ENCODE peak calls at places on chromosomes 6 and 20, in four cellular contexts. One of them, this sample, is unnamed.

GRCh38 chr6:169689247-169689646 is 12.6 kb downstream of the WDR27 start:
- DNase-seq in heart right ventricle: no peak
- DNase-seq in GM13976: no peak
- DNase-seq in HT-29: no peak
- DNase-seq in this sample: no peak

GRCh38 chr6:1082040-1082935 is 229.6 kb upstream of the FOXQ1 start:
- DNase-seq in HT-29: peak; percentile 76
- DNase-seq in heart right ventricle: no peak
- DNase-seq in GM13976: no peak
- DNase-seq in this sample: no peak

GRCh38 chr6:167708501-167709094 is 118.1 kb upstream of the AFDN start:
- DNase-seq in heart right ventricle: no peak
- DNase-seq in HT-29: no peak
- DNase-seq in GM13976: no peak
- DNase-seq in this sample: no peak

GRCh38 chr6:137904822-137905617 is 38.0 kb downstream of the TNFAIP3 start:
- DNase-seq in heart right ventricle: peak; percentile 43
- DNase-seq in GM13976: peak; percentile 28
- DNase-seq in HT-29: peak; percentile 32
- DNase-seq in this sample: no peak

GRCh38 chr20:18524646-18525045 is 16.9 kb downstream of the SEC23B start:
- DNase-seq in heart right ventricle: no peak
- DNase-seq in GM13976: no peak
- DNase-seq in HT-29: no peak
- DNase-seq in this sample: no peak

GRCh38 chr20:58081842-58082241 is 146.6 kb downstream of the ANKRD60 start:
- DNase-seq in heart right ventricle: no peak
- DNase-seq in HT-29: peak; percentile 15
- DNase-seq in GM13976: no peak
- DNase-seq in this sample: no peak

GRCh38 chr6:158086054-158086705 is 81.9 kb downstream of the SERAC1 start:
- DNase-seq in GM13976: peak; percentile 59
- DNase-seq in heart right ventricle: no peak
- DNase-seq in HT-29: no peak
- DNase-seq in this sample: no peak

GRCh38 chr20:56400001-56400640 is 7.7 kb downstream of the CSTF1 start:
- DNase-seq in HT-29: peak; percentile 91
- DNase-seq in GM13976: peak; percentile 65
- DNase-seq in heart right ventricle: peak; percentile 71
- DNase-seq in this sample: no peak

GRCh38 chr6:121759370-121759769 is 323.9 kb downstream of the GJA1 start:
- DNase-seq in HT-29: no peak
- DNase-seq in GM13976: peak; percentile 29
- DNase-seq in heart right ventricle: no peak
- DNase-seq in this sample: no peak

GRCh38 chr6:12962995-12963394 is 246.4 kb downstream of the PHACTR1 start:
- DNase-seq in heart right ventricle: no peak
- DNase-seq in GM13976: no peak
- DNase-seq in HT-29: no peak
- DNase-seq in this sample: no peak

GRCh38 chr6:112400282-112400681 is 53.2 kb downstream of the RFPL4B start:
- DNase-seq in HT-29: no peak
- DNase-seq in heart right ventricle: no peak
- DNase-seq in GM13976: no peak
- DNase-seq in this sample: no peak

GRCh38 chr6:26596579-26597388 is at the start of gene ABT1:
- DNase-seq in GM13976: peak; percentile 97
- DNase-seq in heart right ventricle: peak; percentile 99
- DNase-seq in HT-29: peak; percentile 97
- DNase-seq in this sample: peak; percentile 98

GRCh38 chr6:87756858-87757257 is 54.8 kb upstream of the AKIRIN2 start:
- DNase-seq in GM13976: peak; percentile 69
- DNase-seq in HT-29: no peak
- DNase-seq in heart right ventricle: no peak
- DNase-seq in this sample: no peak

GRCh38 chr6:7143161-7143974 is 35.6 kb downstream of the RREB1 start:
- DNase-seq in heart right ventricle: no peak
- DNase-seq in GM13976: no peak
- DNase-seq in HT-29: no peak
- DNase-seq in this sample: no peak

GRCh38 chr6:44309092-44309491 is 4.1 kb downstream of the AARS2 start:
- DNase-seq in heart right ventricle: peak; percentile 65
- DNase-seq in GM13976: no peak
- DNase-seq in HT-29: no peak
- DNase-seq in this sample: no peak

GRCh38 chr6:149861603-149862423 is 2.3 kb downstream of the LRP11 start:
- DNase-seq in heart right ventricle: no peak
- DNase-seq in GM13976: no peak
- DNase-seq in HT-29: no peak
- DNase-seq in this sample: no peak

GRCh38 chr20:3011752-3012151 is 31.7 kb upstream of the GNRH2 start:
- DNase-seq in heart right ventricle: no peak
- DNase-seq in GM13976: no peak
- DNase-seq in HT-29: no peak
- DNase-seq in this sample: no peak

GRCh38 chr6:111588366-111588765 is 17.3 kb downstream of the TRAF3IP2 start:
- DNase-seq in HT-29: no peak
- DNase-seq in GM13976: no peak
- DNase-seq in heart right ventricle: no peak
- DNase-seq in this sample: no peak

GRCh38 chr6:16684896-16685554 is 76.2 kb downstream of the ATXN1 start:
- DNase-seq in heart right ventricle: no peak
- DNase-seq in GM13976: peak; percentile 35
- DNase-seq in HT-29: no peak
- DNase-seq in this sample: peak; percentile 21

GRCh38 chr20:25136643-25137559 is 55.0 kb upstream of the VSX1 start:
- DNase-seq in GM13976: no peak
- DNase-seq in heart right ventricle: peak; percentile 58
- DNase-seq in HT-29: peak; percentile 62
- DNase-seq in this sample: peak; percentile 91

GRCh38 chr6:45921703-45922270 is 93.9 kb downstream of the CLIC5 start:
- DNase-seq in heart right ventricle: peak; percentile 59
- DNase-seq in GM13976: no peak
- DNase-seq in HT-29: no peak
- DNase-seq in this sample: no peak

GRCh38 chr20:55565374-55565773 is 439.9 kb downstream of the CBLN4 start:
- DNase-seq in HT-29: no peak
- DNase-seq in heart right ventricle: no peak
- DNase-seq in GM13976: no peak
- DNase-seq in this sample: no peak

GRCh38 chr6:157449610-157450009 is 68.6 kb downstream of the ZDHHC14 start:
- DNase-seq in heart right ventricle: no peak
- DNase-seq in GM13976: no peak
- DNase-seq in HT-29: no peak
- DNase-seq in this sample: no peak

GRCh38 chr20:33669873-33670640 is 3.3 kb downstream of the ACTL10 start:
- DNase-seq in heart right ventricle: no peak
- DNase-seq in HT-29: no peak
- DNase-seq in GM13976: no peak
- DNase-seq in this sample: no peak

GRCh38 chr6:168496139-168496840 is 55.3 kb downstream of the SMOC2 start:
- DNase-seq in GM13976: no peak
- DNase-seq in heart right ventricle: no peak
- DNase-seq in HT-29: no peak
- DNase-seq in this sample: no peak

GRCh38 chr6:112176175-112176574 is 78.2 kb downstream of the LAMA4 start:
- DNase-seq in heart right ventricle: no peak
- DNase-seq in GM13976: no peak
- DNase-seq in HT-29: peak; percentile 11
- DNase-seq in this sample: no peak

GRCh38 chr6:147065786-147066185 is 138.4 kb upstream of the STXBP5 start:
- DNase-seq in HT-29: no peak
- DNase-seq in heart right ventricle: no peak
- DNase-seq in GM13976: no peak
- DNase-seq in this sample: no peak

GRCh38 chr6:42007753-42008528 is 42.4 kb upstream of the TAF8 start:
- DNase-seq in GM13976: no peak
- DNase-seq in HT-29: no peak
- DNase-seq in heart right ventricle: no peak
- DNase-seq in this sample: no peak

This sample was measured in right cardiac atrium.